ENCODE peak calls at places on chromosomes 3 and 15, in five cellular contexts. D is A549; M is activated CD8-positive, alpha-beta T cell treated with anti-CD3 and anti-CD28 coated beads for 36 hours; C is K562; U is GM13977. W is an unnamed sample.

GRCh38 chr3:24137958-24138875 is 193.1 kb downstream of the NR1D2 start:
- DNase-seq in U (no peak), M (no peak), C (no peak), D (no peak), W (no peak)

GRCh38 chr15:48696627-48697312 is 51.3 kb upstream of the FBN1 start:
- DNase-seq in C (peak), D (no peak), U (no peak), M (no peak), W (no peak)

GRCh38 chr3:126118591-126118990 is 34.7 kb upstream of the SLC41A3 start:
- DNase-seq in M (no peak), U (no peak), D (no peak), C (no peak), W (peak)

GRCh38 chr3:157201648-157202278 is 41.8 kb upstream of the CCNL1 start:
- DNase-seq in M (no peak), U (peak), C (peak), D (peak), W (no peak)

GRCh38 chr3:64108281-64108680 is 85.0 kb upstream of the PSMD6 start:
- DNase-seq in U (no peak), M (no peak), D (no peak), C (no peak), W (no peak)

GRCh38 chr3:161108840-161109239 is 3.7 kb upstream of the B3GALNT1 start:
- DNase-seq in U (no peak), D (peak), M (no peak), C (no peak), W (no peak)

GRCh38 chr3:165903885-165904284 is 66.7 kb upstream of the BCHE start:
- DNase-seq in M (no peak), D (peak), C (no peak), U (no peak), W (no peak)

GRCh38 chr3:143441772-143442171 is 322.2 kb downstream of the CHST2 start:
- DNase-seq in C (no peak), U (no peak), M (no peak), D (no peak), W (no peak)

GRCh38 chr3:48268381-48268935 is 27.6 kb downstream of the ZNF589 start:
- DNase-seq in C (no peak), U (peak), M (peak), D (no peak), W (no peak)

GRCh38 chr15:82051664-82052063 is 5.8 kb upstream of the MEX3B start:
- DNase-seq in M (no peak), C (peak), D (peak), U (no peak), W (no peak)

GRCh38 chr3:126102011-126102410 is 18.1 kb upstream of the SLC41A3 start:
- DNase-seq in D (no peak), U (no peak), C (no peak), M (no peak), W (no peak)

GRCh38 chr3:154684021-154684420 is 254.0 kb upstream of the GPR149 start:
- DNase-seq in M (no peak), C (no peak), U (no peak), D (no peak), W (no peak)

GRCh38 chr15:96171842-96172241 is 158.7 kb upstream of the NR2F2 start:
- DNase-seq in C (no peak), D (peak), M (no peak), U (no peak), W (no peak)

GRCh38 chr3:126263971-126264370 is 83.6 kb upstream of the ALDH1L1 start:
- DNase-seq in U (no peak), M (no peak), C (no peak), D (no peak), W (no peak)

GRCh38 chr3:155497930-155498647 is 204.6 kb upstream of the STRIT1 start:
- DNase-seq in U (no peak), M (no peak), D (peak), C (no peak), W (no peak)

GRCh38 chr3:32423534-32423933 is 31.9 kb downstream of the CMTM7 start:
- DNase-seq in U (peak), D (no peak), M (no peak), C (no peak), W (no peak)

GRCh38 chr3:65672876-65673815 is 365.6 kb downstream of the MAGI1 start:
- DNase-seq in M (peak), U (no peak), C (peak), D (peak), W (no peak)

GRCh38 chr15:44194397-44195150 is 497 bp downstream of the FRMD5 start:
- DNase-seq in C (peak), U (peak), M (peak), D (peak), W (peak)

GRCh38 chr15:33140326-33140725 is 54.2 kb downstream of the FMN1 start:
- DNase-seq in M (no peak), C (no peak), D (no peak), U (no peak), W (no peak)

GRCh38 chr3:40608091-40608490 is 83.3 kb downstream of the ZNF621 start:
- DNase-seq in U (no peak), M (no peak), D (no peak), C (no peak), W (no peak)

GRCh38 chr3:135930243-135930642 is 35.3 kb upstream of the PPP2R3A start:
- DNase-seq in U (no peak), M (no peak), D (no peak), C (no peak), W (no peak)

GRCh38 chr3:98805571-98805970 is 42.4 kb downstream of the ST3GAL6 start:
- DNase-seq in U (no peak), M (no peak), D (no peak), C (no peak), W (no peak)

GRCh38 chr3:52223449-52224408 is 1.7 kb downstream of the TLR9 start:
- DNase-seq in M (no peak), U (no peak), C (no peak), D (no peak), W (no peak)

GRCh38 chr3:88033088-88033487 is 25.7 kb downstream of the CGGBP1 start:
- DNase-seq in U (no peak), C (no peak), D (no peak), M (no peak), W (no peak)

GRCh38 chr15:85475711-85476110 is 95.3 kb downstream of the AKAP13 start:
- DNase-seq in M (no peak), U (no peak), C (no peak), D (no peak), W (no peak)

DNA sequence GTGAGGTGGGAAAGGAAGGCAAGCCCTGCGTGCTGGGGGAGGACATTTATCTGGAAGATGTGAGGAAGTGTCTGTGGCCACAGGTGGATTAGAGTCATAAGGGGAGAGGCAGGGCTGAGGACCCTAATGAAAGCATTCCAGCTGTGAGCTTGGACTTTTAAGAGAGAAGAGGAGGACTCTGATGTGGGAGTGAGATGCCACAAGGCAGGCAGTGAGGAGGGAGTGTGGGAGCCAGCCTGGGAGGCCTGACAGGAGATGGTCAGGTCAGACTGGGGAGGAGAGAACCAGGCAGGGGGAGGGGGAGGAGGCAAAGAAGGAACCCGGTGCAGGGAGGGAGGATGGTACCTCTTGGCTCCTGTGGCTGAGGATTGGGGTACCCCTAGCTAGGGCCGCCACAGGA is 21.0 kb downstream of the MAPKAPK3 start:
- DNase-seq in C (no peak), U (no peak), D (no peak), M (no peak), W (no peak)
- TF ChIP-seq CTCF in C (no peak), U (no peak), D (no peak), M (no peak), W (no peak)

DNA sequence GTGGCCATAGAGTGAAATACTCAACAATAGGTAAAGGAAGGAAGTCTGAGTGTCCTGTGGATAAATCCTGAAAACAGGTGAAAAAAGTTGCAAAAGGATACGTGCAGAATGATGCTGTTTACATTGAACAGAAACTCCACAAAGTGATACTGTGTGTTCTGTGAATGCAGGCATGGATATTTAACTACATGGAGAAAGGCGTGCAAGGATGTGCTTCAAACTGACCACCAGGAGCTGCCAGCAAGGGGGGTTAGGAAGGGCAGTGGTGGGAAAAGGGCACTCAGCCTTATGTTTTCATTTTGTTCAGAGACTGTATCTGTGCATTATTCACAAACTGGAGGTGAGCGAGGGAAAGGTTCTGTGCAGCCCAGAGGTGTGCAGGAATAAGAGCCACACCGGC is 47.4 kb downstream of the DNAJB8 start:
- DNase-seq in D (no peak), U (no peak), M (no peak), C (no peak), W (no peak)
- TF ChIP-seq CTCF in D (no peak), U (no peak), M (no peak), C (no peak), W (no peak)

GRCh38 chr15:75904241-75904631 is 558 bp downstream of the FBXO22 start:
- DNase-seq in D (peak), C (no peak), U (no peak), M (peak), W (no peak)

GRCh38 chr15:75902129-75902557 is 1.5 kb upstream of the FBXO22 start:
- DNase-seq in C (peak), M (no peak), D (no peak), U (no peak), W (no peak)

GRCh38 chr15:75903331-75904240 is at the start of gene FBXO22:
- DNase-seq in U (peak), M (peak), C (peak), D (peak), W (peak)

GRCh38 chr15:75905231-75905630 is 1.6 kb downstream of the FBXO22 start:
- DNase-seq in U (no peak), C (no peak), D (no peak), M (no peak), W (no peak)

DNA sequence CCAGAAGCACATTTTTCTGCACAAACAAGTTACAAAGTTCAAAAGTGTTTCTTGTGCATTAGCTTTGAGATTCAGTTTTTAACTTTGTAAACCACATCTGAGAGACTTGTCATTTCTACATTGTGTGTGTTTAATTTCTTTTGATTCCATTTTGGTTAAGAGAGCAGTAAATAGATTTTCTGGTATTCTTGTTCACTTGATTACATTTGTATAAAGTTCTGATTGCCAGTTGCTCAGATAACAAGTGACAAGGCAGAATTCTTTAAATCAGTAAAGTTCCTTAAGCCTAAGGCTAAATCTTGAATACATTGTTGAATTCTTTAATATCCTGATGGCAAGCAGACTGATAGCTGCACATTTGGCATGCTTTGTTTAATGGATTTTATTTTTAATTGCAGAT is 3.1 kb upstream of the FBXO22 start:
- DNase-seq in C (no peak), D (no peak), M (no peak), U (no peak), W (no peak)
- TF ChIP-seq CTCF in C (no peak), D (no peak), M (no peak), U (no peak), W (no peak)

DNA sequence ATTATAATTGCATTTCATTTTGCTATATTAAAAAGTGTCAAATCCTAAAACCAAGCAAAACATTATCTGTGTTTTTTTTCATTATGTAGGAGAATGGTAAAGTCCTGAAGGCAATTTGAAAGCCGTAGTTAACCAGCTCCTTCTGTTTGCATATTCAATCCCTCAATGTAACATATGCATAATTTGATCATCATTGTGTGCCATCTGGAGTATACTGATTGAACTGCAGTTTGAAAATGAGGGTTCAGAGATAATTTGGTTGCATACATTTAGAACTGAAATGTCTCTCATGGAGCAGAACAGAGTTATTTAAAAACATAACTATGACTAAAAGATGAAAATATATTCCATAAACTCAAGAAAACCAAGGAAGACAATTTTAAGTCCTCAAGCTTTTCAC is 518.6 kb downstream of the GBE1 start:
- DNase-seq in C (no peak), M (no peak), U (no peak), D (peak), W (no peak)
- TF ChIP-seq CTCF in C (no peak), M (no peak), U (peak), D (peak), W (peak)

DNA sequence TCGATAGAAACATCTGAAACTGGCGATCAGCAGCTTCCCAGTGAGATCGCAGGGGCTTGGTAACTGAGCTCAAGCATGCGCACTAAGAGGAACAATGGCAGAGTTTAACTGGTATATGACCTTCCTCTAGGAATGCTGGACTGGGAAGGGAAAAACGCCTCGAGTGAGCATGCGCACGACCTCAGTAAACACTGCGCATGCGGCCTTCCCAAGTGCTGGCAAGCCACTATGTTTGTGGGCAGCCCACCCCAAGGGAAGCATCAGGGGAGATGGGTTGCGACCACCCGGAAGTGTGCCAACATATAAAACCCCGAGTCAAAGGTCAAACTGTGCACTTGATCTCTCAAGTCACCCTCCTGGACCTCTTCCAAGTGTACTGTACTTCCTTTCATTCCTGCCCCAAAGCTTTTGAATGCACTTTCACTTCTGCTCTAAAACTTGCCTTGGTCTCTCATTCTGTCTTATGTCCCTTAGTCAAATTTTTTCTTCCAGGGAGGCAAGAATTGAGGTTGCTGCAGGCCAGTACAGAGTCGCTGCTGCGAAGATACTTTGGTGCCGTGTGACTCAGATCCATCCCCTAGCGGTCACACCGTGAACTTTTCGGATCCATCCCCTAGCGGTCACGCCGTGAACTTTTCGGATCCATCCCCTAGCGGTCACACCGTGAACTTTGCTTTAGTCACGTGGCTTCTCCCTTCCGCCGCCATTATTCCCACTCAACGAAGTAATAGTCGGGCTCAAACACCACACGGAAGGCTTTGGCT is 243.3 kb downstream of the FAM43A start:
- DNase-seq in U (no peak), D (peak), C (peak), M (no peak), W (no peak)
- TF ChIP-seq CTCF in U (no peak), D (no peak), C (peak), M (no peak), W (peak)

GRCh38 chr15:23648920-23649515 is 1.4 kb upstream of the MAGEL2 start:
- DNase-seq in U (no peak), D (peak), M (peak), C (peak), W (no peak)
- TF ChIP-seq CTCF in U (peak), D (peak), M (peak), C (peak), W (peak)

W was measured in chondrocyte.